ENCODE peak calls at places on chromosomes 11 and 22, in seven cellular contexts. Z is CD8-positive, alpha-beta memory T cell; P is BJ; B is transverse colon; M is GM23248; F is right lobe of liver; S is fibroblast of lung. Y is an unnamed sample.
A peak's percentile ranks its signal among the peaks of the same experiment; 100 is the strongest.

GRCh38 chr11:10938231-10938630 is 80.4 kb upstream of the ZBED5 start:
- DNase-seq in Z (no peak), P (no peak), B (no peak), M (no peak), F (no peak), S (no peak), Y (no peak)

GRCh38 chr11:45301537-45302246 is 15.6 kb upstream of the SYT13 start:
- DNase-seq in Z (no peak), P (no peak), B (no peak), M (no peak), F (no peak), S (no peak), Y (no peak)

GRCh38 chr11:18789942-18790341 is 1.7 kb downstream of the PTPN5 start:
- DNase-seq in Z (no peak), P (no peak), B (no peak), M (no peak), F (no peak), S (no peak), Y (no peak)

GRCh38 chr22:20027966-20028854 is 7.3 kb downstream of the TANGO2 start:
- DNase-seq in Z (no peak), P (no peak), B (no peak), M (peak; percentile 45), F (peak; percentile 3), S (no peak), Y (no peak)

GRCh38 chr22:33756508-33756949 is 163.7 kb downstream of the LARGE1 start:
- DNase-seq in Z (no peak), P (no peak), B (no peak), M (no peak), F (no peak), S (no peak), Y (no peak)

GRCh38 chr11:123516238-123516637 is 86.2 kb downstream of the GRAMD1B start:
- DNase-seq in Z (no peak), P (no peak), B (no peak), M (no peak), F (no peak), S (no peak), Y (no peak)

GRCh38 chr11:111521132-111521531 is 6.6 kb downstream of the HOATZ start:
- DNase-seq in Z (no peak), P (no peak), B (no peak), M (peak; percentile 20), F (no peak), S (peak; percentile 85), Y (no peak)

GRCh38 chr22:19791894-19792293 is 31.3 kb downstream of the TBX1 start:
- DNase-seq in Z (no peak), P (no peak), B (no peak), M (no peak), F (no peak), S (no peak), Y (no peak)

GRCh38 chr22:37187552-37187890 is 526 bp downstream of the C1QTNF6 start:
- DNase-seq in Z (no peak), P (no peak), B (peak; percentile 55), M (peak; percentile 80), F (peak; percentile 51), S (peak; percentile 55), Y (peak; percentile 38)

GRCh38 chr22:22431271-22432220 is 77.0 kb downstream of the ZNF280B start:
- DNase-seq in Z (peak; percentile 21), P (no peak), B (peak; percentile 72), M (peak; percentile 67), F (no peak), S (peak; percentile 32), Y (peak; percentile 60)

GRCh38 chr11:124610295-124610694 is 933 bp upstream of the PANX3 start:
- DNase-seq in Z (no peak), P (no peak), B (no peak), M (no peak), F (no peak), S (no peak), Y (no peak)

GRCh38 chr11:26841818-26842457 is 120.1 kb upstream of the SLC5A12 start:
- DNase-seq in Z (no peak), P (peak; percentile 63), B (no peak), M (peak; percentile 86), F (no peak), S (peak; percentile 88), Y (no peak)

GRCh38 chr22:20982563-20982882 is 426 bp downstream of the LZTR1 start:
- DNase-seq in Z (no peak), P (no peak), B (no peak), M (peak; percentile 35), F (no peak), S (no peak), Y (no peak)

GRCh38 chr11:134372961-134373360 is 39.1 kb downstream of the B3GAT1 start:
- DNase-seq in Z (no peak), P (no peak), B (no peak), M (no peak), F (peak; percentile 27), S (no peak), Y (no peak)

GRCh38 chr11:42465613-42466012 is 846.2 kb upstream of the API5 start:
- DNase-seq in Z (no peak), P (no peak), B (no peak), M (no peak), F (no peak), S (no peak), Y (no peak)

GRCh38 chr11:12119502-12119901 is 9.1 kb downstream of the MICAL2 start:
- DNase-seq in Z (no peak), P (no peak), B (no peak), M (no peak), F (no peak), S (no peak), Y (no peak)

GRCh38 chr22:37501176-37501609 is 15.0 kb upstream of the MFNG start:
- DNase-seq in Z (no peak), P (no peak), B (peak; percentile 54), M (no peak), F (peak; percentile 80), S (no peak), Y (no peak)

GRCh38 chr22:42533638-42533977 is 14.0 kb upstream of the RRP7A start:
- DNase-seq in Z (no peak), P (no peak), B (no peak), M (no peak), F (no peak), S (no peak), Y (no peak)
- H3K4me3 ChIP-seq in Z (peak overlapping the region; percentile 44), P (no peak overlapping the region), B (no peak overlapping the region), M (no peak overlapping the region), F (no peak overlapping the region), S (no peak overlapping the region), Y (no peak overlapping the region)

GRCh38 chr11:38900156-38900679 is 2302.2 kb upstream of the RAG2 start:
- DNase-seq in Z (no peak), P (no peak), B (no peak), M (no peak), F (no peak), S (no peak), Y (no peak)
- H3K4me3 ChIP-seq in Z (no peak overlapping the region), P (no peak overlapping the region), B (no peak overlapping the region), M (no peak overlapping the region), F (no peak overlapping the region), S (no peak overlapping the region), Y (no peak overlapping the region)

DNA sequence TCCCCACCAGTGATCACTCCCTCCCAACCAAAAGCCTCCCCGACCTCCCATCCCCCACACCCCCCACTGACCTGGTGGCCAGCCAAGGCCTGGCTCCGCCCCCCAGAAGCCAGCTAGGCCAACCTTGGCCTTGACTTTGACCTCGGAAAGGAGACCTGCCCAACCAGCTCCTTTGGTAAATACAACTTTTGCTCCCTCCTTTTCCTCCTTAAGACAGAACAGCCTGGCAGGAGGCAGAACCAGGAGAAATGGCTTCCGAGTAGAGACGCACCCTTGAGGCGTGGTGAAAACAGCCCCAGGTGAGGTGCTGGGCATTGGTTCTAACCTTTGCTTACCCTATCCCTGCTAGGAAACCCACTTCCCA is 27.0 kb downstream of the PLEKHA7 start:
- DNase-seq in Z (no peak), P (no peak), B (peak; percentile 82), M (no peak), F (no peak), S (no peak), Y (peak; percentile 84)
- H3K4me3 ChIP-seq in Z (no peak overlapping the region), P (no peak overlapping the region), B (no peak overlapping the region), M (no peak overlapping the region), F (no peak overlapping the region), S (no peak overlapping the region), Y (no peak overlapping the region)

DNA sequence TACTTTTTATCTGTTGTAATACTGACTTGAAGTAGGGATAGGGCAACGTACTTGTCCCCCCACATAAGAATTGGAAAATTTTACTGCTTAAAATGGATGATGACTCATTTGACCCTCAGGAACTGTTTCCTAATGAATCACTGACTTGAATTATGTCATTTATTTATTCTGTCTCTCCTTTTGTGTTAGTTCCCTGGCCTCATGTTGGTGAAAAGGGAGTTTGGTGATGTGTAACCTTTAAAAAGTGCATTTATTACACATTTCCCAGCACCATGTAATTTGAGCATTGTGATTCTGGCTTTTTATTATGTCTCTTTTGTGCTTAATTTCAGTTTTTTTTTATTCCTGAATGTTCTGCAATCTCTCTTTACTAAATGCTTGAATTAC is 20.3 kb upstream of the PGM2L1 start:
- DNase-seq in Z (no peak), P (peak; percentile 53), B (no peak), M (peak; percentile 83), F (no peak), S (peak; percentile 92), Y (no peak)
- H3K4me3 ChIP-seq in Z (no peak overlapping the region), P (no peak overlapping the region), B (no peak overlapping the region), M (no peak overlapping the region), F (no peak overlapping the region), S (no peak overlapping the region), Y (no peak overlapping the region)

DNA sequence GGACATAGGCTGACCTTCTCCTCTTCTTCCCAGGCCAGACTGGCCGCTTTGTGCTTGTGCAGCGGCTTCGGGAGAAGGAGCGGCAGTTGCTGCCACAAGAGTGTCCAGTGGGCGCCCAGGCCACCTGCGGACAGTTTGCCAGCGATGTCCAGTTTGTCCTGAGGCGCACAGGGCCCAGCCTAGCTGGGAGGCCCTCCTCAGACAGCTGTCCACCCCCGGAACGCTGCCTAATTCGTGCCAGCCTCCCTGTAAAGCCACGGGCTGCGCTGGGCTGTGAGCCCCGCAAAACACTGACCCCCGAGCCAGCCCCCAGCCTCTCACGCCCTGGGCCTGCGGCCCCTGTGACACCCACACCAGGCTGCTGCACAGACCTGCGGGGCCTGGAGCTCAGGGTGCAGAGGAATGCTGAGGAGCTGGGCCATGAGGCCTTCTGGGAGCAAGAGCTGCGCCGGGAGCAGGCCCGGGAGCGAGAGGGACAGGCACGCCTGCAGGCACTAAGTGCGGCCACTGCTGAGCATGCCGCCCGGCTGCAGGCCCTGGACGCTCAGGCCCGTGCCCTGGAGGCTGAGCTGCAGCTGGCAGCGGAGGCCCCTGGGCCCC is 1.4 kb downstream of the RASSF7 start:
- DNase-seq in Z (no peak), P (no peak), B (no peak), M (no peak), F (no peak), S (no peak), Y (no peak)
- H3K4me3 ChIP-seq in Z (peak overlapping the region; percentile 76), P (peak overlapping the region; percentile 60), B (no peak overlapping the region), M (peak overlapping the region; percentile 79), F (peak overlapping the region; percentile 83), S (no peak overlapping the region), Y (peak overlapping the region; percentile 91)